ENCODE peak calls at places on chromosomes 16 and 17, in ten cellular contexts. Z is NCI-H1092; C is NCI-H187 treated with DMSO at 0.1 percent for 48 hours; M is natural killer cell; Y is anterior cingulate cortex; R is CD8-positive, alpha-beta T cell; G is activated effector memory CD4-positive, alpha-beta T cell treated with Interleukin-2 at 50 U/mL for 16 hours; A is type B pancreatic cell; H is SW 1271; B is dorsolateral prefrontal cortex. I is an unnamed sample.

GRCh38 chr17:77323413-77324171 is 182.8 kb downstream of the SEC14L1 start:
- DNase-seq in Z (no peak), C (no peak), M (no peak), Y (no peak), R (no peak), G (no peak), A (peak; percentile 68), H (peak; percentile 62), B (peak; percentile 21), I (no peak)

GRCh38 chr16:79218358-79218757 is 382.2 kb downstream of the MAF start:
- DNase-seq in Z (no peak), C (no peak), M (no peak), Y (no peak), R (no peak), G (no peak), A (no peak), H (no peak), B (no peak), I (no peak)

GRCh38 chr17:32558328-32558955 is 71.6 kb downstream of the CDK5R1 start:
- DNase-seq in Z (no peak), C (no peak), M (no peak), Y (no peak), R (no peak), G (no peak), A (no peak), H (no peak), B (no peak), I (no peak)

GRCh38 chr17:67216544-67217320 is 28.3 kb downstream of the HELZ start:
- DNase-seq in Z (no peak), C (no peak), M (no peak), Y (no peak), R (no peak), G (no peak), A (no peak), H (no peak), B (no peak), I (no peak)

GRCh38 chr16:85753559-85753958 is 2.7 kb upstream of the C16orf74 start:
- DNase-seq in Z (peak; percentile 29), C (no peak), M (no peak), Y (no peak), R (no peak), G (no peak), A (no peak), H (no peak), B (no peak), I (no peak)

GRCh38 chr16:47565454-47565853 is 104.3 kb downstream of the PHKB start:
- DNase-seq in Z (no peak), C (no peak), M (no peak), Y (no peak), R (no peak), G (peak; percentile 21), A (no peak), H (peak; percentile 23), B (no peak), I (no peak)

GRCh38 chr17:50090071-50090470 is 5.1 kb upstream of the PDK2 start:
- DNase-seq in Z (no peak), C (no peak), M (no peak), Y (no peak), R (no peak), G (no peak), A (no peak), H (no peak), B (no peak), I (no peak)

GRCh38 chr17:14310584-14310983 is 9.7 kb downstream of the HS3ST3B1 start:
- DNase-seq in Z (no peak), C (no peak), M (no peak), Y (no peak), R (no peak), G (no peak), A (no peak), H (no peak), B (no peak), I (no peak)

GRCh38 chr17:61393550-61393903 is 6.1 kb upstream of the TBX2 start:
- DNase-seq in Z (no peak), C (no peak), M (no peak), Y (no peak), R (no peak), G (no peak), A (no peak), H (no peak), B (no peak), I (no peak)

GRCh38 chr17:66654341-66654740 is 180.6 kb upstream of the CACNG5 start:
- DNase-seq in Z (no peak), C (no peak), M (no peak), Y (no peak), R (no peak), G (no peak), A (no peak), H (no peak), B (no peak), I (no peak)

GRCh38 chr16:31347445-31347844 is 7.5 kb upstream of the ITGAX start:
- DNase-seq in Z (no peak), C (no peak), M (peak; percentile 15), Y (no peak), R (no peak), G (no peak), A (no peak), H (no peak), B (no peak), I (no peak)

GRCh38 chr17:80845863-80846671 is 145.6 kb upstream of the CHMP6 start:
- DNase-seq in Z (no peak), C (no peak), M (no peak), Y (no peak), R (no peak), G (no peak), A (no peak), H (no peak), B (no peak), I (no peak)

GRCh38 chr17:55440391-55440790 is 18.8 kb upstream of the MMD start:
- DNase-seq in Z (no peak), C (no peak), M (no peak), Y (no peak), R (no peak), G (no peak), A (no peak), H (no peak), B (no peak), I (no peak)

GRCh38 chr17:29504711-29505110 is 62.1 kb downstream of the ABHD15 start:
- DNase-seq in Z (no peak), C (no peak), M (no peak), Y (no peak), R (no peak), G (no peak), A (no peak), H (no peak), B (no peak), I (no peak)

GRCh38 chr16:55280622-55281021 is 43.4 kb upstream of the IRX6 start:
- DNase-seq in Z (peak; percentile 54), C (no peak), M (no peak), Y (no peak), R (no peak), G (no peak), A (no peak), H (no peak), B (no peak), I (no peak)

GRCh38 chr16:27620533-27620932 is 70.6 kb downstream of the KATNIP start:
- DNase-seq in Z (no peak), C (no peak), M (no peak), Y (no peak), R (no peak), G (no peak), A (no peak), H (no peak), B (no peak), I (no peak)

GRCh38 chr16:24900230-24900629 is 54.5 kb downstream of the SLC5A11 start:
- DNase-seq in Z (no peak), C (no peak), M (no peak), Y (no peak), R (no peak), G (no peak), A (no peak), H (no peak), B (no peak), I (no peak)

GRCh38 chr16:69423189-69423588 is 1.2 kb upstream of the CYB5B start:
- DNase-seq in Z (no peak), C (no peak), M (no peak), Y (no peak), R (no peak), G (no peak), A (no peak), H (no peak), B (no peak), I (no peak)

GRCh38 chr16:71645450-71645849 is 19.5 kb downstream of the MARVELD3 start:
- DNase-seq in Z (no peak), C (no peak), M (no peak), Y (no peak), R (no peak), G (no peak), A (no peak), H (peak; percentile 49), B (no peak), I (no peak)

GRCh38 chr17:29061036-29061435 is 18.1 kb downstream of the PIPOX start:
- DNase-seq in Z (no peak), C (no peak), M (no peak), Y (no peak), R (no peak), G (no peak), A (no peak), H (no peak), B (no peak), I (no peak)

GRCh38 chr17:46795379-46795952 is 23.0 kb downstream of the WNT3 start:
- DNase-seq in Z (no peak), C (no peak), M (no peak), Y (no peak), R (no peak), G (no peak), A (no peak), H (peak; percentile 52), B (no peak), I (no peak)

GRCh38 chr17:60594747-60595146 is 5.2 kb upstream of the PPM1D start:
- DNase-seq in Z (no peak), C (no peak), M (no peak), Y (no peak), R (no peak), G (no peak), A (no peak), H (no peak), B (no peak), I (no peak)

GRCh38 chr16:54829691-54830090 is 101.0 kb upstream of the IRX5 start:
- DNase-seq in Z (no peak), C (no peak), M (no peak), Y (no peak), R (no peak), G (no peak), A (no peak), H (no peak), B (no peak), I (no peak)

GRCh38 chr16:85387171-85387507 is 226.0 kb upstream of the GSE1 start:
- DNase-seq in Z (no peak), C (no peak), M (no peak), Y (no peak), R (no peak), G (no peak), A (no peak), H (no peak), B (peak; percentile 6), I (no peak)

GRCh38 chr17:5467416-5467815 is 1.4 kb downstream of the DHX33 start:
- DNase-seq in Z (no peak), C (no peak), M (no peak), Y (no peak), R (no peak), G (no peak), A (no peak), H (no peak), B (no peak), I (no peak)

GRCh38 chr17:9484789-9485188 is 90.8 kb downstream of the STX8 start:
- DNase-seq in Z (no peak), C (no peak), M (no peak), Y (no peak), R (no peak), G (no peak), A (no peak), H (no peak), B (no peak), I (no peak)

I was measured in CD8-positive, alpha-beta memory T cell.